ENCODE peak calls at places on chromosomes 7 and 10, in six cellular contexts. C is heart left ventricle; K is lung; I is CD4-positive, alpha-beta T cell; Y is foreskin fibroblast; M is body of pancreas. S is an unnamed sample.

GRCh38 chr10:70227548-70228320 is 5.5 kb downstream of the PPA1 start:
- DNase-seq in C (no peak), M (no peak), K (no peak), Y (no peak), I (no peak), S (no peak)

GRCh38 chr7:44541-44896 is 147.9 kb upstream of the FAM20C start:
- DNase-seq in Y (no peak), I (no peak), C (no peak), M (no peak), K (no peak), S (no peak)

GRCh38 chr7:22732556-22733126 is 5.6 kb downstream of the IL6 start:
- DNase-seq in C (no peak), K (no peak), I (no peak), Y (no peak), M (no peak), S (no peak)

GRCh38 chr7:76262683-76263402 is 39.6 kb upstream of the HSPB1 start:
- DNase-seq in C (no peak), M (peak), Y (peak), K (peak), I (no peak), S (peak)

GRCh38 chr7:110461621-110462020 is 629.3 kb upstream of the LRRN3 start:
- DNase-seq in M (no peak), K (no peak), Y (no peak), I (no peak), C (no peak), S (no peak)

GRCh38 chr7:1695800-1696454 is 25.9 kb downstream of the ELFN1 start:
- DNase-seq in Y (no peak), I (no peak), C (peak), M (no peak), K (no peak), S (no peak)

GRCh38 chr7:80900583-80901576 is 18.0 kb downstream of the SEMA3C start:
- DNase-seq in Y (peak), C (no peak), K (no peak), I (no peak), M (no peak), S (no peak)

GRCh38 chr7:116952640-116953371 is 495 bp upstream of the ST7 start:
- DNase-seq in C (peak), Y (peak), I (no peak), K (peak), M (peak), S (no peak)

GRCh38 chr7:332020-332517 is 42.1 kb downstream of the FOXL3 start:
- DNase-seq in Y (no peak), M (peak), C (peak), I (no peak), K (no peak), S (no peak)

DNA sequence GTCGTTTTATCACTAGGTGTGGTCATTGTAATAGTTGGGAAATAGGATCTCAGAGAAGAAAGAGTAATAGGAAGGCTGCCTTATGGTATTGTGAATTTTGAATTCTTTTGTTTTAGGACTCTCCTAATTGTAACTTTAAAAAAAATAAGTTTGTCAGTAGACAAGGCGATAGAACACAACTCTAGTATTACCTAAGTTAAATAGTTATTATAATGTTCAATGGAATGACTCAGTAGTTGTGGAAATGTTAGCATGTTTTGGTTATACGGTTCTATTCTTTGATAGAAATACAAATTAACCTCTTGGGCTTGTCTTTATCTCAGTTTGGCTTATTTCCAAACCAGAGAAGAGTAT is 1.4 kb downstream of the DNAH11 start:
- DNase-seq in K (no peak), M (no peak), I (no peak), Y (no peak), C (no peak), S (no peak)
- TF ChIP-seq CTCF in K (no peak), M (no peak), I (no peak), Y (no peak), C (no peak), S (no peak)

GRCh38 chr10:88743999-88744398 is 15.8 kb upstream of the LIPN start:
- DNase-seq in K (no peak), M (no peak), C (no peak), Y (no peak), I (no peak), S (no peak)
- TF ChIP-seq CTCF in K (no peak), M (no peak), C (no peak), Y (no peak), I (no peak), S (no peak)

GRCh38 chr7:71220210-71220695 is 88.3 kb downstream of the GALNT17 start:
- DNase-seq in M (peak), C (peak), Y (no peak), I (no peak), K (no peak), S (no peak)
- TF ChIP-seq CTCF in M (peak), C (no peak), Y (no peak), I (no peak), K (no peak), S (no peak)

GRCh38 chr7:99923200-99923599 is 3.9 kb upstream of the TRIM4 start:
- DNase-seq in Y (no peak), I (no peak), C (no peak), M (no peak), K (no peak), S (no peak)

GRCh38 chr7:99919814-99920618 is 686 bp upstream of the TRIM4 start:
- DNase-seq in I (no peak), Y (no peak), M (no peak), C (no peak), K (no peak), S (no peak)

DNA sequence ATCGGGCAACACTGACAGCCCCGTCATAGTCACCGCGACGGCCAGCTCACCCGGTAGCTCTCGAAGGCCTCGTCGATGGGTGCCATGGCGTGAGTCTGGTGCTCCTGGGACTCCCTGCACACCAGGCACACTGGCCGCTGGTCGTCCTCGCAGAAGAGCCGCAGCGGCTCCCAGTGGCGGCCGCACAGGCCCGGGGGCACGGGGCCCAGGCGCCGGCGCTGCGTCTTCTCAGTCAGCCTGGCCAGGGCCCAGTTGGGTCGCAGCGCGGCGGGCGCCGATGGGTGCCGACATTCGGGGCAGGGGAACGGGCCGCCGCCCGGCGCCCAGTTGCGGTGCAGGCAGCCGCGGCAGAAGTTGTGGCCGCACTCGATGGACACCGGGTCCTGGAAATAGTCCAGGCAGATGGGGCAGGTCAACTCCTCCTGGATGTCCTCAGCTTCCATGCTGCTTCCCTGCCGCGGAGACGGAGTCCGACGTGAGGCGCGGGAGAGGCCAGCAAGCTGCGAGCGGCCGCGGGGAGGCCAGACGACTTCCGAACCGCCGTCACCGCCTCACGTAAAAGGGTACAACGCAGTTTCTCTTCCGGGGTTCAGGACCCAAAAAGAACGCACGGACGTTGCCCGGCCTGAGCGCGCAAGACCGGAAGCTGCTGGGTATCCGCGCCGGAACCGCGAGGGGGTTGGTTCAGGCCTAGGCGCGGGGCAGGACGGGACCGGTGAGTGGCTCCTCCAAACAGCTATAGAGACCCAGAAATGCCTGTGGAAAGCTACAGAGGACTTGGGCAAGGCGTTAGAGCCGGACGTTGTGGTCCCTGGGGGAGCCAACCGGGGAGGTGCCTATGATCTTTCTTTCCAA is at the start of gene TRIM4:
- DNase-seq in K (peak), C (peak), M (peak), I (peak), Y (peak), S (peak)
- TF ChIP-seq CTCF in K (no peak), C (no peak), M (peak), I (peak), Y (no peak), S (peak)

S was measured in HFF-Myc.